ENCODE peak calls at places on chromosomes 12 and 14, in six cellular contexts. I is esophagus squamous epithelium; A is GM23248; L is spleen; T is CD8-positive, alpha-beta memory T cell; M is BE2C. F is an unnamed sample. For H3K36me3, the result is how much of the 10 kb centered on the place peaks cover.

GRCh38 chr14:69652942-69653680 is 41.7 kb downstream of the SUSD6 start:
- DNase-seq in L (peak), I (no peak), T (no peak), M (no peak), A (peak), F (no peak)

GRCh38 chr12:22262309-22262708 is 72.2 kb downstream of the ST8SIA1 start:
- DNase-seq in T (no peak), M (no peak), A (no peak), I (no peak), L (no peak), F (peak)

GRCh38 chr12:86137936-86138335 is 118.3 kb downstream of the MGAT4C start:
- DNase-seq in L (no peak), M (no peak), A (peak), I (no peak), T (no peak), F (no peak)

GRCh38 chr14:27026097-27026496 is 428.3 kb upstream of the NOVA1 start:
- DNase-seq in T (no peak), L (no peak), M (no peak), A (no peak), I (no peak), F (no peak)

GRCh38 chr12:104593482-104593881 is 136.7 kb downstream of the CHST11 start:
- DNase-seq in T (no peak), I (no peak), L (no peak), M (no peak), A (no peak), F (no peak)

GRCh38 chr14:71591929-71592328 is 340.3 kb upstream of the RGS6 start:
- DNase-seq in M (no peak), L (no peak), T (no peak), I (no peak), A (peak), F (no peak)

GRCh38 chr12:93167841-93168492 is 209.8 kb upstream of the NUDT4 start:
- DNase-seq in L (no peak), A (peak), M (no peak), I (no peak), T (no peak), F (peak)

GRCh38 chr14:70744631-70745030 is 64.7 kb downstream of the MAP3K9 start:
- DNase-seq in I (no peak), L (no peak), T (no peak), M (no peak), A (no peak), F (no peak)

GRCh38 chr12:120140603-120141002 is 24.1 kb upstream of the RAB35 start:
- DNase-seq in A (peak), L (no peak), M (no peak), I (no peak), T (no peak), F (no peak)
- H3K36me3 ChIP-seq in A (half or more), L (half or more), M (half or more), I (half or more), T (half or more), F (half or more)

DNA sequence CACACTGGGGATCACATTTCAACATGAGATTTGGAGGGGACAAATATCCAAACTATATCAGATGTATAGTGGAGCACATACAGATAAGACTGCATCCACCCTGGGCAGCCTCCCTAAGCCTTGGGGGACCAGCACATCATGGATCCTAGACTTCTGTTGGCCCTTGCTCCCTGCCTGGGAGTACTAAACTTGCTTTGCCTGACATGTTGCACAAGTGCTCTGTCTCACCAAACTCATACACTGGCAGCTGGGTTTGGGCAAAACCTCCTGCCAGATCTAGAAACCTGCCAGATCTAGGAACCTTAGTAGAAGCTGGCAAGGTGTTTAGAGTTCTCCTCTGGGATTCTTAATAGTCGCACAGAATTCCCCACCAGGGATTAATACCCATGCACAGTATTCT is 18.4 kb upstream of the DHRS4 start:
- DNase-seq in I (no peak), A (no peak), M (no peak), T (no peak), L (no peak), F (no peak)
- H3K36me3 ChIP-seq in I (under half), A (under half), M (under half), T (under half), L (under half), F (under half)

GRCh38 chr12:6231359-6232268 is 31.4 kb downstream of the CD9 start:
- DNase-seq in M (no peak), T (no peak), L (no peak), I (no peak), A (no peak), F (no peak)
- H3K36me3 ChIP-seq in M (under half), T (under half), L (half or more), I (half or more), A (under half), F (under half)

GRCh38 chr14:103341250-103342129 is 7.5 kb downstream of the EIF5 start:
- DNase-seq in M (no peak), T (no peak), I (no peak), A (no peak), L (no peak), F (no peak)
- H3K36me3 ChIP-seq in M (half or more), T (half or more), I (half or more), A (half or more), L (half or more), F (half or more)

GRCh38 chr12:12819752-12820311 is 6.7 kb downstream of the DDX47 start:
- DNase-seq in T (no peak), I (no peak), M (no peak), A (peak), L (no peak), F (no peak)
- H3K36me3 ChIP-seq in T (under half), I (half or more), M (half or more), A (half or more), L (half or more), F (under half)

GRCh38 chr14:103984196-103984595 is 41.9 kb upstream of the RD3L start:
- DNase-seq in I (no peak), M (no peak), A (no peak), T (no peak), L (no peak), F (no peak)
- H3K36me3 ChIP-seq in I (under half), M (under half), A (under half), T (under half), L (under half), F (under half)

GRCh38 chr14:92944976-92945375 is 22.0 kb downstream of the CHGA start:
- DNase-seq in I (no peak), A (no peak), T (no peak), L (no peak), M (peak), F (no peak)
- H3K36me3 ChIP-seq in I (half or more), A (under half), T (under half), L (half or more), M (under half), F (under half)